ENCODE peak calls at places on chromosomes 12 and 14, in eight cellular contexts. One of them, this sample, is unnamed.

GRCh38 chr14:75254901-75255300 is 23.7 kb upstream of the FOS start:
- DNase-seq in bronchial epithelial cell: peak; percentile 92
- DNase-seq in mesothelial cell of epicardium: no peak
- DNase-seq in Caco-2: no peak
- DNase-seq in kidney epithelial cell: no peak
- DNase-seq in A673: no peak
- DNase-seq in choroid plexus epithelial cell: no peak
- DNase-seq in natural killer cell: no peak
- DNase-seq in this sample: peak; percentile 89

GRCh38 chr14:85529803-85530574 is at the start of gene FLRT2:
- DNase-seq in bronchial epithelial cell: peak; percentile 54
- DNase-seq in mesothelial cell of epicardium: no peak
- DNase-seq in Caco-2: no peak
- DNase-seq in kidney epithelial cell: no peak
- DNase-seq in A673: peak; percentile 88
- DNase-seq in choroid plexus epithelial cell: peak; percentile 77
- DNase-seq in natural killer cell: no peak
- DNase-seq in this sample: peak; percentile 72

GRCh38 chr14:91835920-91836843 is 31.2 kb downstream of the TC2N start:
- DNase-seq in bronchial epithelial cell: peak; percentile 76
- DNase-seq in mesothelial cell of epicardium: peak; percentile 81
- DNase-seq in Caco-2: peak; percentile 90
- DNase-seq in kidney epithelial cell: no peak
- DNase-seq in A673: peak; percentile 69
- DNase-seq in choroid plexus epithelial cell: peak; percentile 20
- DNase-seq in natural killer cell: peak; percentile 54
- DNase-seq in this sample: peak; percentile 88

GRCh38 chr12:121087467-121088207 is 45.0 kb upstream of the P2RX7 start:
- DNase-seq in bronchial epithelial cell: no peak
- DNase-seq in mesothelial cell of epicardium: no peak
- DNase-seq in Caco-2: no peak
- DNase-seq in kidney epithelial cell: no peak
- DNase-seq in A673: no peak
- DNase-seq in choroid plexus epithelial cell: no peak
- DNase-seq in natural killer cell: no peak
- DNase-seq in this sample: no peak

GRCh38 chr12:19234171-19234704 is 104.7 kb downstream of the PLEKHA5 start:
- DNase-seq in bronchial epithelial cell: no peak
- DNase-seq in mesothelial cell of epicardium: no peak
- DNase-seq in Caco-2: no peak
- DNase-seq in kidney epithelial cell: no peak
- DNase-seq in A673: peak; percentile 31
- DNase-seq in choroid plexus epithelial cell: peak; percentile 50
- DNase-seq in natural killer cell: no peak
- DNase-seq in this sample: peak; percentile 51

GRCh38 chr12:25590021-25590721 is 37.1 kb upstream of the LMNTD1 start:
- DNase-seq in bronchial epithelial cell: no peak
- DNase-seq in mesothelial cell of epicardium: no peak
- DNase-seq in Caco-2: no peak
- DNase-seq in kidney epithelial cell: no peak
- DNase-seq in A673: no peak
- DNase-seq in choroid plexus epithelial cell: no peak
- DNase-seq in natural killer cell: no peak
- DNase-seq in this sample: no peak

GRCh38 chr12:79082595-79082994 is 218.0 kb downstream of the SYT1 start:
- DNase-seq in bronchial epithelial cell: no peak
- DNase-seq in mesothelial cell of epicardium: no peak
- DNase-seq in Caco-2: no peak
- DNase-seq in kidney epithelial cell: no peak
- DNase-seq in A673: no peak
- DNase-seq in choroid plexus epithelial cell: no peak
- DNase-seq in natural killer cell: no peak
- DNase-seq in this sample: no peak

GRCh38 chr12:80040075-80040738 is 59.1 kb upstream of the OTOGL start:
- DNase-seq in bronchial epithelial cell: peak; percentile 9
- DNase-seq in mesothelial cell of epicardium: no peak
- DNase-seq in Caco-2: no peak
- DNase-seq in kidney epithelial cell: no peak
- DNase-seq in A673: peak; percentile 82
- DNase-seq in choroid plexus epithelial cell: peak; percentile 42
- DNase-seq in natural killer cell: no peak
- DNase-seq in this sample: no peak

GRCh38 chr12:31506907-31507306 is 84.0 kb downstream of the DENND5B start:
- DNase-seq in bronchial epithelial cell: peak; percentile 73
- DNase-seq in mesothelial cell of epicardium: no peak
- DNase-seq in Caco-2: no peak
- DNase-seq in kidney epithelial cell: no peak
- DNase-seq in A673: no peak
- DNase-seq in choroid plexus epithelial cell: no peak
- DNase-seq in natural killer cell: no peak
- DNase-seq in this sample: no peak

GRCh38 chr12:88472775-88473174 is 107.5 kb downstream of the KITLG start:
- DNase-seq in bronchial epithelial cell: peak; percentile 83
- DNase-seq in mesothelial cell of epicardium: no peak
- DNase-seq in Caco-2: no peak
- DNase-seq in kidney epithelial cell: no peak
- DNase-seq in A673: no peak
- DNase-seq in choroid plexus epithelial cell: peak; percentile 43
- DNase-seq in natural killer cell: no peak
- DNase-seq in this sample: peak; percentile 27

GRCh38 chr12:113077057-113077858 is 20.7 kb downstream of the DTX1 start:
- DNase-seq in bronchial epithelial cell: no peak
- DNase-seq in mesothelial cell of epicardium: no peak
- DNase-seq in Caco-2: no peak
- DNase-seq in kidney epithelial cell: no peak
- DNase-seq in A673: no peak
- DNase-seq in choroid plexus epithelial cell: no peak
- DNase-seq in natural killer cell: no peak
- DNase-seq in this sample: no peak

DNA sequence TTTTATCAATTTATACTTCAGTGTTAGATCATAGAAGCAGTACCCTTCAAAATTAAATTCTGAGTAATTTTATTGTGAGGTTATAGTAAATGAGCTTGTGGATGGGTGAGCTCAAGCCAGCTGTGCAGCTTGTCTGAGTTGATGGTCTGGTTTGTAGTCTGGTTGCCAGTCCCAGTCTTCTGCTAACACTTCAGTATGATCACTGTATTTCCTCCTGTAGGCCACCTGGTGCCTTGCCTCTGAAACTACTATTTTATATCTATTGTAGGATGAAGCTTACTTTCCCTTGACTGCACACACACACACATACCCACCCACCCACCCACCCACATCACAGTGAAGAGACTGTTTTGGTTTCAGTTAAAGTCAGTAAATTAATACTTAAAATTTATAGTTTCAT is 496.4 kb downstream of the PCNX1 start:
- DNase-seq in bronchial epithelial cell: peak; percentile 50
- DNase-seq in mesothelial cell of epicardium: no peak
- DNase-seq in Caco-2: peak; percentile 39
- DNase-seq in kidney epithelial cell: no peak
- DNase-seq in A673: peak; percentile 52
- DNase-seq in choroid plexus epithelial cell: peak; percentile 76
- DNase-seq in natural killer cell: no peak
- DNase-seq in this sample: peak; percentile 42
- TF ChIP-seq CTCF in bronchial epithelial cell: peak; percentile 24
- TF ChIP-seq CTCF in mesothelial cell of epicardium: no peak
- TF ChIP-seq CTCF in Caco-2: peak; percentile 46
- TF ChIP-seq CTCF in kidney epithelial cell: no peak
- TF ChIP-seq CTCF in A673: peak; percentile 32
- TF ChIP-seq CTCF in choroid plexus epithelial cell: peak; percentile 52
- TF ChIP-seq CTCF in natural killer cell: peak; percentile 23
- TF ChIP-seq CTCF in this sample: peak; percentile 18

GRCh38 chr14:65354715-65355114 is 57.8 kb upstream of the FUT8 start:
- DNase-seq in bronchial epithelial cell: peak; percentile 82
- DNase-seq in mesothelial cell of epicardium: no peak
- DNase-seq in Caco-2: no peak
- DNase-seq in kidney epithelial cell: no peak
- DNase-seq in A673: no peak
- DNase-seq in choroid plexus epithelial cell: no peak
- DNase-seq in natural killer cell: no peak
- DNase-seq in this sample: no peak

GRCh38 chr14:65354131-65354530 is 58.4 kb upstream of the FUT8 start:
- DNase-seq in bronchial epithelial cell: no peak
- DNase-seq in mesothelial cell of epicardium: no peak
- DNase-seq in Caco-2: no peak
- DNase-seq in kidney epithelial cell: no peak
- DNase-seq in A673: no peak
- DNase-seq in choroid plexus epithelial cell: no peak
- DNase-seq in natural killer cell: no peak
- DNase-seq in this sample: no peak

GRCh38 chr14:65356327-65356836 is 56.1 kb upstream of the FUT8 start:
- DNase-seq in bronchial epithelial cell: peak; percentile 99
- DNase-seq in mesothelial cell of epicardium: no peak
- DNase-seq in Caco-2: peak; percentile 58
- DNase-seq in kidney epithelial cell: peak; percentile 94
- DNase-seq in A673: peak; percentile 31
- DNase-seq in choroid plexus epithelial cell: peak; percentile 59
- DNase-seq in natural killer cell: no peak
- DNase-seq in this sample: peak; percentile 99

GRCh38 chr14:65351493-65352224 is 60.9 kb upstream of the FUT8 start:
- DNase-seq in bronchial epithelial cell: no peak
- DNase-seq in mesothelial cell of epicardium: no peak
- DNase-seq in Caco-2: no peak
- DNase-seq in kidney epithelial cell: no peak
- DNase-seq in A673: no peak
- DNase-seq in choroid plexus epithelial cell: no peak
- DNase-seq in natural killer cell: no peak
- DNase-seq in this sample: no peak

GRCh38 chr14:65352964-65353530 is 59.5 kb upstream of the FUT8 start:
- DNase-seq in bronchial epithelial cell: peak; percentile 92
- DNase-seq in mesothelial cell of epicardium: no peak
- DNase-seq in Caco-2: no peak
- DNase-seq in kidney epithelial cell: peak; percentile 41
- DNase-seq in A673: no peak
- DNase-seq in choroid plexus epithelial cell: no peak
- DNase-seq in natural killer cell: no peak
- DNase-seq in this sample: peak; percentile 89
- TF ChIP-seq CTCF in bronchial epithelial cell: peak; percentile 7
- TF ChIP-seq CTCF in mesothelial cell of epicardium: no peak
- TF ChIP-seq CTCF in Caco-2: no peak
- TF ChIP-seq CTCF in kidney epithelial cell: peak; percentile 15
- TF ChIP-seq CTCF in A673: no peak
- TF ChIP-seq CTCF in choroid plexus epithelial cell: no peak
- TF ChIP-seq CTCF in natural killer cell: no peak
- TF ChIP-seq CTCF in this sample: no peak

DNA sequence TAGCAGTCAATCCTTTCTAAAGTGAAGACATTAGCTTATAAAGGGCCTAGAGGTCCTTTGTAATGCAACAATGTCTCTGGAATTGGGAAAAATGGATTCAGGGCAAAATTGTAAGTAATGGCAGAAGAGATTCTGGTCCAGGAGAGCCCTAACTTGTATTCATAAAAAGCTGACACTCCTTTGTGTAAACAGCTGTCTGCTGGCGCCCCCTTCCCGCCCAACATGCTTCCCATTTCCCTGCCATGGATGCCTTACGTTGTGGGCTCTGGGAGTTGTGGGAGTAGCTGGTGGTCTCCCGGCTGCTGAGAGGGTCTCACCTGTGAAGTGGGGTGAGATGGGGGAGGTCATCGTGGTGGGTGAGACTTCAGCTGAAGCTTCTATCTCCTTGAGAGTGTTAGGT is 2.3 kb downstream of the ACRBP start:
- DNase-seq in bronchial epithelial cell: no peak
- DNase-seq in mesothelial cell of epicardium: no peak
- DNase-seq in Caco-2: no peak
- DNase-seq in kidney epithelial cell: no peak
- DNase-seq in A673: no peak
- DNase-seq in choroid plexus epithelial cell: no peak
- DNase-seq in natural killer cell: no peak
- DNase-seq in this sample: no peak
- TF ChIP-seq CTCF in bronchial epithelial cell: no peak
- TF ChIP-seq CTCF in mesothelial cell of epicardium: no peak
- TF ChIP-seq CTCF in Caco-2: peak; percentile 33
- TF ChIP-seq CTCF in kidney epithelial cell: no peak
- TF ChIP-seq CTCF in A673: peak; percentile 57
- TF ChIP-seq CTCF in choroid plexus epithelial cell: peak; percentile 44
- TF ChIP-seq CTCF in natural killer cell: no peak
- TF ChIP-seq CTCF in this sample: no peak

GRCh38 chr14:104460920-104461651 is 118.5 kb upstream of the C14orf180 start:
- DNase-seq in bronchial epithelial cell: no peak
- DNase-seq in mesothelial cell of epicardium: no peak
- DNase-seq in Caco-2: no peak
- DNase-seq in kidney epithelial cell: no peak
- DNase-seq in A673: no peak
- DNase-seq in choroid plexus epithelial cell: no peak
- DNase-seq in natural killer cell: no peak
- DNase-seq in this sample: no peak
- TF ChIP-seq CTCF in bronchial epithelial cell: no peak
- TF ChIP-seq CTCF in mesothelial cell of epicardium: no peak
- TF ChIP-seq CTCF in Caco-2: no peak
- TF ChIP-seq CTCF in kidney epithelial cell: no peak
- TF ChIP-seq CTCF in A673: no peak
- TF ChIP-seq CTCF in choroid plexus epithelial cell: no peak
- TF ChIP-seq CTCF in natural killer cell: no peak
- TF ChIP-seq CTCF in this sample: no peak